ENCODE peak calls at places on chromosomes 1 and 21, in five cellular contexts. One of them, this sample, is unnamed.
A peak's percentile ranks its signal among the peaks of the same experiment; 100 is the strongest.

GRCh38 chr1:212062832-212063438 is 27.4 kb downstream of the DTL start:
- DNase-seq in upper lobe of right lung: no peak
- DNase-seq in WTC11: no peak
- DNase-seq in GM20000: peak; percentile 19
- DNase-seq in fibroblast of pulmonary artery: peak; percentile 61
- DNase-seq in this sample: no peak

GRCh38 chr1:228445867-228446584 is 29.4 kb upstream of the TRIM17 start:
- DNase-seq in upper lobe of right lung: no peak
- DNase-seq in WTC11: peak; percentile 77
- DNase-seq in GM20000: peak; percentile 76
- DNase-seq in fibroblast of pulmonary artery: peak; percentile 69
- DNase-seq in this sample: peak; percentile 67

GRCh38 chr1:85818371-85818770 is 110.1 kb upstream of the ZNHIT6 start:
- DNase-seq in WTC11: no peak
- DNase-seq in GM20000: no peak
- DNase-seq in upper lobe of right lung: no peak
- DNase-seq in fibroblast of pulmonary artery: peak; percentile 7
- DNase-seq in this sample: no peak

GRCh38 chr1:7454052-7454815 is 316.9 kb upstream of the VAMP3 start:
- DNase-seq in WTC11: peak; percentile 38
- DNase-seq in upper lobe of right lung: no peak
- DNase-seq in fibroblast of pulmonary artery: peak; percentile 16
- DNase-seq in GM20000: no peak
- DNase-seq in this sample: peak; percentile 42

GRCh38 chr1:7400566-7400965 is 370.5 kb upstream of the VAMP3 start:
- DNase-seq in WTC11: no peak
- DNase-seq in GM20000: no peak
- DNase-seq in upper lobe of right lung: no peak
- DNase-seq in fibroblast of pulmonary artery: no peak
- DNase-seq in this sample: no peak

GRCh38 chr1:109252167-109252892 is 3.0 kb downstream of the CELSR2 start:
- DNase-seq in fibroblast of pulmonary artery: no peak
- DNase-seq in GM20000: peak; percentile 13
- DNase-seq in upper lobe of right lung: peak; percentile 61
- DNase-seq in WTC11: no peak
- DNase-seq in this sample: no peak

GRCh38 chr1:94396356-94396755 is 21.8 kb upstream of the ABCD3 start:
- DNase-seq in GM20000: no peak
- DNase-seq in fibroblast of pulmonary artery: peak; percentile 22
- DNase-seq in WTC11: peak; percentile 47
- DNase-seq in upper lobe of right lung: no peak
- DNase-seq in this sample: peak; percentile 9

GRCh38 chr1:181392613-181393170 is 90.6 kb upstream of the CACNA1E start:
- DNase-seq in fibroblast of pulmonary artery: no peak
- DNase-seq in WTC11: no peak
- DNase-seq in upper lobe of right lung: no peak
- DNase-seq in GM20000: no peak
- DNase-seq in this sample: no peak

GRCh38 chr21:15436031-15436430 is 293.8 kb upstream of the USP25 start:
- DNase-seq in WTC11: no peak
- DNase-seq in fibroblast of pulmonary artery: no peak
- DNase-seq in GM20000: no peak
- DNase-seq in upper lobe of right lung: no peak
- DNase-seq in this sample: no peak

GRCh38 chr1:97781762-97782337 is 139.0 kb downstream of the DPYD start:
- DNase-seq in WTC11: no peak
- DNase-seq in fibroblast of pulmonary artery: no peak
- DNase-seq in GM20000: peak; percentile 7
- DNase-seq in upper lobe of right lung: no peak
- DNase-seq in this sample: no peak

GRCh38 chr1:55959136-55959548 is 620.2 kb downstream of the PLPP3 start:
- DNase-seq in fibroblast of pulmonary artery: no peak
- DNase-seq in WTC11: no peak
- DNase-seq in GM20000: no peak
- DNase-seq in upper lobe of right lung: no peak
- DNase-seq in this sample: no peak

GRCh38 chr1:77889240-77889637 is 815 bp downstream of the NEXN start:
- DNase-seq in WTC11: no peak
- DNase-seq in fibroblast of pulmonary artery: peak; percentile 83
- DNase-seq in upper lobe of right lung: no peak
- DNase-seq in GM20000: peak; percentile 30
- DNase-seq in this sample: no peak

GRCh38 chr1:244778356-244778755 is 57.1 kb upstream of the COX20 start:
- DNase-seq in fibroblast of pulmonary artery: peak; percentile 80
- DNase-seq in WTC11: no peak
- DNase-seq in GM20000: no peak
- DNase-seq in upper lobe of right lung: no peak
- DNase-seq in this sample: no peak

GRCh38 chr1:204114606-204115005 is 37.2 kb downstream of the ETNK2 start:
- DNase-seq in upper lobe of right lung: no peak
- DNase-seq in GM20000: no peak
- DNase-seq in WTC11: no peak
- DNase-seq in fibroblast of pulmonary artery: no peak
- DNase-seq in this sample: no peak

GRCh38 chr1:204113900-204114299 is 37.9 kb downstream of the ETNK2 start:
- DNase-seq in upper lobe of right lung: no peak
- DNase-seq in fibroblast of pulmonary artery: peak; percentile 47
- DNase-seq in WTC11: no peak
- DNase-seq in GM20000: no peak
- DNase-seq in this sample: no peak

GRCh38 chr1:204115128-204115527 is 36.7 kb downstream of the ETNK2 start:
- DNase-seq in upper lobe of right lung: no peak
- DNase-seq in GM20000: no peak
- DNase-seq in fibroblast of pulmonary artery: no peak
- DNase-seq in WTC11: no peak
- DNase-seq in this sample: no peak

GRCh38 chr1:204110894-204111633 is 38.1 kb downstream of the SOX13 start:
- DNase-seq in WTC11: no peak
- DNase-seq in fibroblast of pulmonary artery: no peak
- DNase-seq in GM20000: no peak
- DNase-seq in upper lobe of right lung: no peak
- DNase-seq in this sample: no peak

GRCh38 chr1:204112876-204113730 is 38.7 kb downstream of the ETNK2 start:
- DNase-seq in GM20000: no peak
- DNase-seq in upper lobe of right lung: no peak
- DNase-seq in WTC11: no peak
- DNase-seq in fibroblast of pulmonary artery: no peak
- DNase-seq in this sample: no peak
- TF ChIP-seq CTCF in GM20000: no peak
- TF ChIP-seq CTCF in upper lobe of right lung: no peak
- TF ChIP-seq CTCF in WTC11: no peak
- TF ChIP-seq CTCF in fibroblast of pulmonary artery: no peak
- TF ChIP-seq CTCF in this sample: no peak

DNA sequence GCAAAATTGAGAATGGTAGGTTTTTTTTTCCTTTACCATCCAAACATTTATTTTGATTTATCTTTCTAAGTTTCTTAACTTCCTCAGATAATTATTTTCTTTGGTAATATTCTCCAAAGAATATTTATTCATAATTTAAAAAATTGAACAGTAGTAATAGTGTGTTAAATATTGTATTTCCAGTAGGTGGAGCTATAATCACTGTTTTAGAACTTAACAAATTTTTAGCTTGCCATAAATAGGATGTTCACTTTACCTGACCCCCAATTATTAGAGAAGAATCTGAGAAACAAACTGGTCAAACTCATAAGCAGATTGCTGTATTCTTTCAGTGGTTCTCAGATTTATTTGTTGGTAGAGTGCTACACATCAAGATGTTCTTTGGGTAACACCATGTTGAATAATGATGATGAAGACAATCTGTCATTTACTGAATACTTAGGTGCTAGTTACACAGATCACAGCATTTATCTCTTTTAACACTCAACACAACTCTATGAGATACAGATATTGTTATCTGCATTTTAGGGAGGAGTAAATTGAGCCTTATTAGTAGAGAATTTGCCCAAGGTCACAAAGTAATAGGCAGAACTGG is 82.4 kb upstream of the GPR88 start:
- DNase-seq in WTC11: no peak
- DNase-seq in GM20000: no peak
- DNase-seq in fibroblast of pulmonary artery: peak; percentile 35
- DNase-seq in upper lobe of right lung: no peak
- DNase-seq in this sample: no peak
- TF ChIP-seq CTCF in WTC11: no peak
- TF ChIP-seq CTCF in GM20000: no peak
- TF ChIP-seq CTCF in fibroblast of pulmonary artery: peak; percentile 47
- TF ChIP-seq CTCF in upper lobe of right lung: peak; percentile 59
- TF ChIP-seq CTCF in this sample: peak; percentile 57

GRCh38 chr1:84689514-84690396 is 506 bp downstream of the SSX2IP start:
- DNase-seq in WTC11: peak; percentile 68
- DNase-seq in upper lobe of right lung: no peak
- DNase-seq in GM20000: peak; percentile 53
- DNase-seq in fibroblast of pulmonary artery: peak; percentile 50
- DNase-seq in this sample: peak; percentile 72
- TF ChIP-seq CTCF in WTC11: no peak
- TF ChIP-seq CTCF in upper lobe of right lung: peak; percentile 33
- TF ChIP-seq CTCF in GM20000: no peak
- TF ChIP-seq CTCF in fibroblast of pulmonary artery: peak; percentile 42
- TF ChIP-seq CTCF in this sample: no peak

DNA sequence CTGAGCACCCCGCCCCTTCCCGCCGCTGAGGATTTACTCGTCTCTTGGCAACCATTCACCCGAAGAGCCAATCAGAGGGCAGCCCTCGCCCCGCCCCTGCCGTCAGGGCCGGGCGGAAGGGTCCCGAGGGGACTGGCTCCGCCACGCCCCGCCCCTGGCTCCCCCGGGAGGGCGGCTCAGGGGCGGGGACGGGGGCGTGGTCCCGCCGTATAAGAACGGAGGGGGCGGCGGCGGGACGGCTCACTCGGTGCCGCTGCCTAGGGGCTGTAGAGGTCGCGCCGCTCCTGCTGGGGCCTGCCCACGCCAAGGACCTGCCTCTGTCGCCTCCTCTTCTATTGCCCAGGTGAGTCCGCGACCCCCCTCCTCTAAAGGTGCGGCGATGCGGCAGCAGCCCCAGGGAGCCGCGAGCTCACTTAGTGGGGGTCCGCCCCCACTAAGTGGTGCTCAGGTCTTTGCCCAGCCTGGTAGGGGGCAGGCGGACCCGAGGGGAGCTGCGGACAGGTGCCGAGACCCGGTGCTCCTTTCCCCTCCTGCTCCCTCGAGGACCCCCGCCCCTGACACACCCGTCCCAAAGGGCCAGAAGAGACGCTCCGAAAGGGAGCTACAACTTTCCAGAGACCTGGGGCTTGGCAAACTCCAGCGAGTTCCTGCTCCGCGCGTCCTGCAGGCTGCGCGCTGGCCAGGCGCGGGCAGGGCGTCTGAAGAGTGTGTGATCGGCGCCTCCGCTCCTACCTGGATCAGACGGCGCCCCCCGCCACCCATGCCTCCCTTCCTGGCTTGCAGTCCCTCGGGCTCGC is at the start of gene TENT5C:
- DNase-seq in fibroblast of pulmonary artery: peak; percentile 96
- DNase-seq in upper lobe of right lung: peak; percentile 99
- DNase-seq in GM20000: peak; percentile 97
- DNase-seq in WTC11: peak; percentile 98
- DNase-seq in this sample: peak; percentile 97
- TF ChIP-seq CTCF in fibroblast of pulmonary artery: no peak
- TF ChIP-seq CTCF in upper lobe of right lung: no peak
- TF ChIP-seq CTCF in GM20000: no peak
- TF ChIP-seq CTCF in WTC11: no peak
- TF ChIP-seq CTCF in this sample: no peak

DNA sequence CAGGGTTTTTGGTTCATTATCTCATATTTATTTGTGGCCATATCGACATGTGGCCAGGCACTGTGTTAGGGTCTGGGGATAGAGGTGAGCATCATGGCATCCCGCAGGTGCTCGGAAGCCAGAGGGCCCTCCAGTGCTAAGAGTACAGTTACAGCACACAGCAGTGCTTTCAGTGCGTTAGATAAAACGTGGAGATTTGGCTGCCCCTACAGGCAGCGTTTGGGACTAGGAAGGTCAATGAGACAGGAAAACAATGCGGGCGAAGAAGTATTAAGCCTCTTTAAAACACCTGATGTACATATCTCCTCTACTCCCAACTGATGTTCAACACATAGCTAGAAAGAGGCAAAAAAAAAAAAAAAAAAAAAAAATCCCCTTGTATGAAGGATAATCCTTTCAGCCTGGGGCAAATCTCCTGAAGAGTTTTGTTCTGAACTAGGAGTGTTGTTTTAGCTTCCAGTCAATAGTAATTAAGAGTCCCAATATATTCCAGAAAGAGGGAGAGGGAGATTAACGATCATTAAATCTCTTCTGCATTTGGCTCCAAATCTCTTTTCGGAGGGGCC is 80.1 kb downstream of the CAPZB start:
- DNase-seq in WTC11: no peak
- DNase-seq in GM20000: no peak
- DNase-seq in upper lobe of right lung: no peak
- DNase-seq in fibroblast of pulmonary artery: no peak
- DNase-seq in this sample: no peak
- TF ChIP-seq CTCF in WTC11: no peak
- TF ChIP-seq CTCF in GM20000: no peak
- TF ChIP-seq CTCF in upper lobe of right lung: peak; percentile 11
- TF ChIP-seq CTCF in fibroblast of pulmonary artery: peak; percentile 16
- TF ChIP-seq CTCF in this sample: no peak

This sample was measured in nephron progenitor cell.